ENCODE peak calls at places on chromosome 17, in six cellular contexts. N, V, W, O, U and B are unnamed samples.

GRCh38 chr17:68197997-68198930 is 49.6 kb upstream of the AMZ2 start:
- DNase-seq in N (no peak), V (no peak), W (no peak), O (peak), U (no peak), B (no peak)

GRCh38 chr17:65190467-65191095 is 53.4 kb downstream of the RGS9 start:
- DNase-seq in N (peak), V (no peak), W (no peak), O (peak), U (no peak), B (peak)

GRCh38 chr17:9907883-9908648 is 3.0 kb upstream of the RCVRN start:
- DNase-seq in N (no peak), V (no peak), W (no peak), O (no peak), U (no peak), B (no peak)

GRCh38 chr17:2892305-2892971 is 96.2 kb downstream of the RAP1GAP2 start:
- DNase-seq in N (peak), V (peak), W (no peak), O (peak), U (no peak), B (peak)

GRCh38 chr17:21249911-21250703 is 3.1 kb downstream of the NATD1 start:
- DNase-seq in N (no peak), V (no peak), W (no peak), O (peak), U (no peak), B (no peak)

GRCh38 chr17:74682442-74683190 is 30.1 kb downstream of the CD300LF start:
- DNase-seq in N (no peak), V (no peak), W (no peak), O (no peak), U (no peak), B (no peak)

GRCh38 chr17:17156107-17156506 is 50.0 kb downstream of the PLD6 start:
- DNase-seq in N (peak), V (no peak), W (no peak), O (peak), U (no peak), B (peak)

GRCh38 chr17:36675250-36675649 is 73.9 kb downstream of the MRM1 start:
- DNase-seq in N (no peak), V (no peak), W (no peak), O (no peak), U (no peak), B (no peak)

GRCh38 chr17:17381438-17382059 is 78.4 kb downstream of the NT5M start:
- DNase-seq in N (no peak), V (no peak), W (no peak), O (no peak), U (no peak), B (no peak)

GRCh38 chr17:66431910-66432309 is 129.5 kb downstream of the PRKCA start:
- DNase-seq in N (peak), V (no peak), W (no peak), O (peak), U (no peak), B (peak)

GRCh38 chr17:48074322-48075054 is 26.3 kb downstream of the NFE2L1 start:
- DNase-seq in N (peak), V (no peak), W (peak), O (peak), U (peak), B (peak)

GRCh38 chr17:57927048-57927723 is 28.0 kb downstream of the CUEDC1 start:
- DNase-seq in N (peak), V (no peak), W (peak), O (peak), U (no peak), B (peak)

GRCh38 chr17:1890758-1891450 is 61.1 kb downstream of the RPA1 start:
- DNase-seq in N (no peak), V (no peak), W (no peak), O (no peak), U (no peak), B (no peak)

GRCh38 chr17:39166437-39167335 is 725 bp upstream of the ARL5C start:
- DNase-seq in N (no peak), V (no peak), W (no peak), O (peak), U (no peak), B (no peak)

GRCh38 chr17:40437095-40437732 is 6.0 kb upstream of the IGFBP4 start:
- DNase-seq in N (no peak), V (peak), W (no peak), O (no peak), U (no peak), B (no peak)

GRCh38 chr17:46742539-46743270 is 75.8 kb downstream of the WNT3 start:
- DNase-seq in N (peak), V (no peak), W (no peak), O (peak), U (no peak), B (peak)

GRCh38 chr17:48995871-48996695 is 1.1 kb upstream of the IGF2BP1 start:
- DNase-seq in N (no peak), V (no peak), W (no peak), O (no peak), U (no peak), B (no peak)

GRCh38 chr17:71224824-71225575 is 895.8 kb upstream of the SOX9 start:
- DNase-seq in N (no peak), V (no peak), W (no peak), O (no peak), U (no peak), B (peak)

GRCh38 chr17:10398352-10398751 is 23.4 kb downstream of the MYH8 start:
- DNase-seq in N (no peak), V (no peak), W (no peak), O (no peak), U (no peak), B (no peak)

GRCh38 chr17:2237521-2237921 is 66.1 kb downstream of the SMG6 start:
- DNase-seq in N (peak), V (no peak), W (peak), O (no peak), U (no peak), B (peak)

GRCh38 chr17:11720816-11721215 is 122.5 kb downstream of the DNAH9 start:
- DNase-seq in N (no peak), V (no peak), W (no peak), O (no peak), U (no peak), B (no peak)

GRCh38 chr17:72176516-72176851 is 55.7 kb downstream of the SOX9 start:
- DNase-seq in N (no peak), V (no peak), W (no peak), O (no peak), U (no peak), B (no peak)

GRCh38 chr17:74812109-74812864 is 36.1 kb upstream of the NAT9 start:
- DNase-seq in N (no peak), V (no peak), W (peak), O (no peak), U (no peak), B (no peak)

GRCh38 chr17:66633322-66633965 is 201.5 kb upstream of the CACNG5 start:
- DNase-seq in N (peak), V (no peak), W (no peak), O (no peak), U (no peak), B (no peak)

GRCh38 chr17:43846963-43847369 is at the start of gene CD300LG:
- DNase-seq in N (no peak), V (no peak), W (no peak), O (no peak), U (no peak), B (no peak)

GRCh38 chr17:72903522-72903921 is 189.0 kb downstream of the SLC39A11 start:
- DNase-seq in N (no peak), V (no peak), W (no peak), O (no peak), U (no peak), B (no peak)

GRCh38 chr17:19363114-19363438 is 553 bp upstream of the B9D1 start:
- DNase-seq in N (no peak), V (no peak), W (no peak), O (no peak), U (no peak), B (no peak)
- TF ChIP-seq CTCF in N (no peak), V (no peak), W (peak), O (no peak), U (no peak), B (no peak)

DNA sequence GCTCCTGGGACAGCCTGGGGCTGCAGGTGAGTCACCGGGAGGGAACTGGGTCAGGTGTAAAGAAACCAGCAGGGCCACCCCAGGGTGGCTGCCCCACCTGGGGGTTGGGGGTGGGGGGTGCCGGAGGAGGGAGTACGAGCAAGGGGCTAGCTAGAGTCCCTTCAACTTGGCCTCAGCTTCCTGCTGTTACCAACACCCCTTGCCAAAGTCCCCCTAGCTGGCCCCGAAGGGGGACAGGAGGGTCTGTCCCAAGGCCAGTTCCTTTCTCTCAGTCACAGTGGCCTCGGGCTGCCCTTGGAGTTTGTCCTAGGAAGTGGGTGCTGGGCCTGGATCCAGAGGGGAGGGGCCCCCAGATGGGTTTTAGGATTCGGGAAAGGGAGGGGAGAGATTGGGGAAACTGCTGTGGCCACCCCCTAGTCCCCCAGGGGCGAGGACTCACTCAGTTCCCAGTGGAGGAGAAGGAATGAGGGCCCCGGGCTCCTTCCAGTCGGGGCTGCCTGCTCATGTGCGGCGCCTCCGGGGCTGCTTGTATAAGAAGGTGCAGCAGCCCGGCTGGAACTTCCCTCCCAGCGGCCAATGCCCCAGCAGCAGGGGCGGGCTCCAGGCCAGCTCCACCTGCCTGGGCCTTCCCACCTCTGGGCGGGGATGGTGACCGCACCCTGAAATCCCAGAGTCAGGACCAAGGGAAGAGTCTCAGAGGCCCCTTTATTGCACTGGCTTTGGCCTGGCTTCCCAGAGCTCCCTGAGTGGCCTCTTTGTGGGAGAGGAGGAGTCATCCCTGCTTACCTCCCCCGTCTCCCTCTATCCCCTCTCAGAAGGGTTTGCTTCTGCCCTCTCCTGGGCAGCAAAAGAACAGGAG is 7.3 kb downstream of the ARHGAP27 start:
- DNase-seq in N (peak), V (no peak), W (peak), O (peak), U (no peak), B (peak)
- TF ChIP-seq CTCF in N (peak), V (no peak), W (peak), O (peak), U (no peak), B (no peak)

DNA sequence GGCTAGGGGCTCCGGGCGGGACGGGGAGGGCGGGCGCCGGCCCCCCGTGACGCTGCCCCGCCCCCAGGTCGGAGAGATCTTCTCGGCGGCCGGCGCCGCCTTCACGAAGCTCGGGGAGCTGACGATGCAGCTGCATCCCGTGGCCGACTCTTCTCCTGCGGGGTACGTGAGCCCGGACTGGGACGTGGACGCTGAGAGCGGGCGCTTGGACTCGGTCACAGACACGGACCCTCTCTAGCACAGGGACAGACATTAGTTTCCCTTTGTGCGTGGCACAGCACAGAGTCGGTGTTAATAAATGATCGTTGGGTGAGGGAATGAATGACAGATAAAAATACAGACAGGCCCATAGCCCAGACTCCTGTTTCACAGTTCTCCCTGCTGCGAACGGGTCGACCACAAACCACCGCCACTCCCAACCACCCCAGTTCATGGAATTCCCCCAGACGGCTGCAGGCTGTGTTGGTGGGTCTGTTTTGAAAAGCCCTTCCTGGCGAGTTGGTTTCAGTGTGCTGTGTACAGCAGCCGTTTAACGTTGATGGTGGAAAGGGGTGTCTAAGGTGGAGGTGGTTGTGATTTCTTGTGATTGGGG is 2.7 kb downstream of the RNASEK start:
- DNase-seq in N (peak), V (no peak), W (no peak), O (peak), U (no peak), B (no peak)
- TF ChIP-seq CTCF in N (no peak), V (peak), W (peak), O (no peak), U (no peak), B (no peak)

GRCh38 chr17:28675485-28675884 is 13.5 kb downstream of the SUPT6H start:
- DNase-seq in N (no peak), V (no peak), W (no peak), O (no peak), U (no peak), B (no peak)

DNA sequence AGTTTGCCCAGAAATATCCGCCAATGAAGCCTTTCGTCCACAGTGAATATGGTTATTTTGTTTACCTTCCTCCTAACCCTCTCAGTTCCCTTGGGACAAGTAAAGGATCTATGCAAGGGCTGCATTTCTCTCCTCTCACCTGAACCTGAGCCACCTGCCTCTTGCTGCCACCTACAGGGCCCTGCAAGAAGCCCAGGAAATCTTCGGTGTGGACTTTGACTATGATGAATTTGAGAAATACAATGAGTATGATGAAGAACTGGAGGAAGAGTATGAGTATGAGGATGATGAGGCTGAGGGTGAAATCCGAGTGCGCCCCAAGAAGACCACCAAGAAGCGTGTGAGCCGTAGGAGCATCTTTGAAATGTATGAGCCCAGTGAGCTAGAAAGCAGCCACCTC is 14.0 kb downstream of the SUPT6H start:
- DNase-seq in N (no peak), V (no peak), W (no peak), O (peak), U (no peak), B (peak)
- TF ChIP-seq CTCF in N (no peak), V (no peak), W (no peak), O (peak), U (no peak), B (no peak)

GRCh38 chr17:76368545-76368944 is 14.8 kb upstream of the PRPSAP1 start:
- DNase-seq in N (peak), V (no peak), W (no peak), O (no peak), U (no peak), B (no peak)
- TF ChIP-seq CTCF in N (no peak), V (no peak), W (no peak), O (no peak), U (no peak), B (no peak)